ENCODE peak calls at places on chromosomes 2 and 18, in seven cellular contexts. E is IMR-90, X is RWPE1, D is AG04450, K is ovary, S is lower lobe of right lung, M is adrenal gland. O is an unnamed sample.

GRCh38 chr2:42084231-42084671 is 36.4 kb downstream of the PKDCC start:
- DNase-seq in E (peak), X (no peak), D (peak), K (no peak), S (no peak), M (peak), O (no peak)

GRCh38 chr2:189304360-189304759 is 124.8 kb upstream of the COL5A2 start:
- DNase-seq in E (no peak), X (no peak), D (no peak), K (no peak), S (no peak), M (no peak), O (no peak)

GRCh38 chr2:146987996-146988395 is 856.8 kb upstream of the ACVR2A start:
- DNase-seq in E (no peak), X (no peak), D (no peak), K (no peak), S (no peak), M (no peak), O (no peak)

GRCh38 chr2:39513641-39514094 is 76.6 kb upstream of the MAP4K3 start:
- DNase-seq in E (peak), X (peak), D (peak), K (peak), S (no peak), M (peak), O (no peak)

GRCh38 chr2:70923378-70924015 is 12.2 kb upstream of the ATP6V1B1 start:
- DNase-seq in E (no peak), X (no peak), D (no peak), K (no peak), S (no peak), M (peak), O (peak)

GRCh38 chr2:222423186-222423585 is 1.2 kb upstream of the SGPP2 start:
- DNase-seq in E (no peak), X (no peak), D (no peak), K (no peak), S (no peak), M (no peak), O (no peak)

GRCh38 chr18:44601447-44601846 is 79.2 kb upstream of the SETBP1 start:
- DNase-seq in E (peak), X (peak), D (no peak), K (no peak), S (no peak), M (no peak), O (no peak)

GRCh38 chr18:76839395-76839794 is 17.0 kb downstream of the ZNF236 start:
- DNase-seq in E (peak), X (no peak), D (no peak), K (no peak), S (no peak), M (no peak), O (no peak)

GRCh38 chr2:20561703-20562454 is 89.0 kb downstream of the HS1BP3 start:
- DNase-seq in E (peak), X (peak), D (no peak), K (no peak), S (no peak), M (no peak), O (no peak)

GRCh38 chr2:28389399-28390240 is 3.0 kb upstream of the FOSL2 start:
- DNase-seq in E (no peak), X (no peak), D (no peak), K (no peak), S (no peak), M (no peak), O (no peak)

GRCh38 chr18:74906189-74906588 is 302.8 kb downstream of the PTGR3 start:
- DNase-seq in E (peak), X (peak), D (peak), K (no peak), S (no peak), M (no peak), O (no peak)

GRCh38 chr2:170354409-170354808 is 176.5 kb downstream of the MYO3B start:
- DNase-seq in E (no peak), X (no peak), D (no peak), K (no peak), S (no peak), M (no peak), O (no peak)

GRCh38 chr2:38935568-38936172 is 46.0 kb downstream of the ARHGEF33 start:
- DNase-seq in E (peak), X (no peak), D (no peak), K (no peak), S (no peak), M (no peak), O (no peak)

DNA sequence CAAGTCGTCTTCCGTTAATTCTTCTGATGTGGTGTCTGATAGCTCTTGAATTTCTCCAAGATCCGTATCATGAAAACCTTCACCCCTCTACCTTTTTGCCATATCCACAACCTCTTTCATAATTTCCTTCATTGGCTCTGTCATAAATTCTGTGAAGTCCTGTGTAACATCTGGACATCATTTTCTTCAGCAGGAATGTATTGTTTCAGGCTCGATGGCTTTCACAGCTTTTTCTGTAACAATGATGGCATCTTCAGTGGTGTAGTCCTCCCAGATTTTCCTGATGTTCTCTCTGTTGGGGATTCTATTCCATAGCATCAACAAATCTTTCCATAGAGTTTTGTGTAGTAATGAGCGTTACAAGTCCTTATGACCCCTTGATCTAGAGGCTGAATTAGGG is 114.2 kb upstream of the EML6 start:
- DNase-seq in E (no peak), X (no peak), D (no peak), K (no peak), S (no peak), M (no peak), O (no peak)
- H3K27ac ChIP-seq in E (no peak), X (no peak), D (no peak), K (no peak), S (no peak), M (no peak), O (no peak)

GRCh38 chr2:178279142-178279541 is 84.8 kb downstream of the OSBPL6 start:
- DNase-seq in E (peak), X (peak), D (peak), K (no peak), S (no peak), M (no peak), O (no peak)
- H3K27ac ChIP-seq in E (no peak), X (no peak), D (no peak), K (no peak), S (no peak), M (no peak), O (no peak)

DNA sequence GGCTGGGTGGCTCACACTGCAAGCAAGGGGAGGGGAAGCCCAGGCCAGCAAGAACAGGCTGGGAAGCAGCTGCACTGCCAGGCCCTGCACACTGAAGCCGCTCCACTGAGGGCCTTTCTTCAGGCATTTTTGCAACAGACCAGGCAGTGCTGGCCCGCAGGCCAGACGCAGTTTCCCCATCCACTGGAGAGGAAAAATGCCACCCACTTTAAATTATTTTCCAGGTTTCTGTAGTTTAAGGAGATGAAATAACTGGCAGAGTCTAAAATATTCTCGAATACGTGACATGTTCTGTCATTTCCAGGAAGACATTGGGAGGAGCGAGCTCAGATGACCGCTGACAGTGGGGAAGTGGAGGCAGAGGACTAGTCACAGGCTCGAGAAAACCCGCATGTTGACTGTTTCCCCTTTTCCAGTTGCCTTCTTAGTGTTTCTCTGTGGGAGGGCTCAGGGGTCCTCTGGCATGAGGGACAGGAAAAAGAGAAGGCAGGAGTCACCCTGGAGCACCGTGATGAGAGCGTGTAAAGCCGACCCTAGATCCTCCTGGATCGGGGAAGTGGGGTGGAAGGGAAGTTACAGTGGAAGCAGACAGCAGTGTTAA is 53.3 kb upstream of the B3GNT7 start:
- DNase-seq in E (no peak), X (no peak), D (no peak), K (no peak), S (peak), M (peak), O (peak)
- H3K27ac ChIP-seq in E (no peak), X (no peak), D (no peak), K (no peak), S (peak), M (peak), O (peak)

GRCh38 chr2:30338475-30338874 is 107.1 kb downstream of the LBH start:
- DNase-seq in E (no peak), X (no peak), D (no peak), K (no peak), S (no peak), M (no peak), O (no peak)
- H3K27ac ChIP-seq in E (no peak), X (no peak), D (no peak), K (no peak), S (no peak), M (no peak), O (no peak)

DNA sequence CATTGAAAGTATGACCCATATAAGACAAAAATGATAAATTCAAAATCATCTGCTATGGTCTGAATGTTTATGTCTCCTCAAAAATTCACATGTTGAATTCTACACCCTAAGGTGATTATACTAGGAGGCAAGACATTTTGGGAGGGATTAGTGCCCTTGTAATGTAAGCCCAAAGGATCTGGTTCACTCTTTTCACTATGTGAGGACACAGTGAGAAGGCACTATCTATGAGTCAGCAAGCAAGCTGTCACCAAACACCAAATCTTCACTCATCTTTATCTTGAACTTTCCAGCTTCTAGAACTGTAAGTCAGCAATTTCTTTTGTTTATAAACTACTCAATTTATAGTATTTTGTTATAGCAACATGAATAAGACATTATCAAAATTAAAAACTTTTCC is 284.7 kb upstream of the ZC3H15 start:
- DNase-seq in E (no peak), X (no peak), D (no peak), K (no peak), S (no peak), M (no peak), O (no peak)
- H3K27ac ChIP-seq in E (no peak), X (no peak), D (no peak), K (no peak), S (no peak), M (no peak), O (no peak)

GRCh38 chr18:7256959-7257742 is 26.3 kb downstream of the LRRC30 start:
- DNase-seq in E (no peak), X (no peak), D (no peak), K (no peak), S (no peak), M (no peak), O (no peak)
- H3K27ac ChIP-seq in E (no peak), X (no peak), D (no peak), K (no peak), S (no peak), M (no peak), O (no peak)

GRCh38 chr2:142946941-142947340 is 69.5 kb downstream of the KYNU start:
- DNase-seq in E (peak), X (no peak), D (no peak), K (no peak), S (no peak), M (no peak), O (no peak)
- H3K27ac ChIP-seq in E (no peak), X (no peak), D (no peak), K (no peak), S (no peak), M (no peak), O (no peak)

DNA sequence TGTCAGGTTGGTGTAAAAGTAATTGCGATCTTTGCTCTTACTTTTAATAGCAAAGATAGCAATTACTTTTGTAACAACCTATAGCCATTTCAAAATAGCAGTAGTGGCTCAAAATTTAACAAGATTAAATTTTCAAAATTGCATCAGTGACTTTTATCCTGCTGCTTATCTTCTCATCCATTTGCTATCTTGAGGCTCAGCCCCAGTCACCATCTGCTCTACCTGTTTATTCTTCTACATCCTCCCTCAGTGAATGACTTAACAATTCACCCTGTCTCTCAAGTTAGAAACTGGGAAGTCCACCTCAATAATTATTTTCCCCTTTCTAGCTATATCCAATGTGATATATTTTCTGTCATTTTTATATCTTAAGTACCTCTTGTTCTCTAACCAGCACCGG is 148.6 kb upstream of the ZNF804A start:
- DNase-seq in E (no peak), X (no peak), D (no peak), K (no peak), S (no peak), M (no peak), O (no peak)
- H3K27ac ChIP-seq in E (no peak), X (no peak), D (no peak), K (no peak), S (no peak), M (no peak), O (no peak)

O was measured in coronary artery.